ENCODE peak calls at places on chromosomes 7 and 10, in five cellular contexts. K is small intestine; E is fibroblast of lung; Q is naive thymus-derived CD4-positive, alpha-beta T cell; N is SK-N-SH. H is an unnamed sample.

GRCh38 chr10:35639651-35640311 is 2.3 kb downstream of the FZD8 start:
- DNase-seq in E (peak; percentile 33), Q (no peak), N (peak; percentile 53), K (no peak), H (no peak)

GRCh38 chr10:121610798-121611325 is 12.6 kb upstream of the FGFR2 start:
- DNase-seq in E (no peak), K (peak; percentile 9), N (no peak), Q (no peak), H (no peak)

GRCh38 chr7:118259115-118259514 is 34.6 kb downstream of the ANKRD7 start:
- DNase-seq in E (peak; percentile 8), K (no peak), Q (no peak), N (no peak), H (no peak)

GRCh38 chr10:90136731-90137316 is 435.4 kb downstream of the KIF20B start:
- DNase-seq in K (no peak), Q (no peak), E (peak; percentile 43), N (no peak), H (no peak)

GRCh38 chr7:34709771-34710170 is 51.8 kb downstream of the NPSR1 start:
- DNase-seq in N (no peak), K (no peak), E (no peak), Q (no peak), H (no peak)

GRCh38 chr10:31101123-31101522 is 69.5 kb upstream of the ZNF438 start:
- DNase-seq in Q (no peak), N (no peak), E (peak; percentile 74), K (no peak), H (peak; percentile 29)

GRCh38 chr7:79620291-79620690 is 166.8 kb upstream of the MAGI2 start:
- DNase-seq in N (no peak), Q (no peak), K (no peak), E (no peak), H (no peak)

GRCh38 chr10:99329891-99330674 is 927 bp downstream of the CNNM1 start:
- DNase-seq in E (peak; percentile 17), K (no peak), N (peak; percentile 83), Q (no peak), H (no peak)

GRCh38 chr10:73110345-73110849 is at the start of gene NUDT13:
- DNase-seq in Q (no peak), N (peak; percentile 79), K (peak; percentile 82), E (peak; percentile 81), H (peak; percentile 23)

GRCh38 chr10:113381906-113382562 is 170.8 kb upstream of the HABP2 start:
- DNase-seq in Q (no peak), N (no peak), E (peak; percentile 46), K (peak; percentile 35), H (peak; percentile 52)

DNA sequence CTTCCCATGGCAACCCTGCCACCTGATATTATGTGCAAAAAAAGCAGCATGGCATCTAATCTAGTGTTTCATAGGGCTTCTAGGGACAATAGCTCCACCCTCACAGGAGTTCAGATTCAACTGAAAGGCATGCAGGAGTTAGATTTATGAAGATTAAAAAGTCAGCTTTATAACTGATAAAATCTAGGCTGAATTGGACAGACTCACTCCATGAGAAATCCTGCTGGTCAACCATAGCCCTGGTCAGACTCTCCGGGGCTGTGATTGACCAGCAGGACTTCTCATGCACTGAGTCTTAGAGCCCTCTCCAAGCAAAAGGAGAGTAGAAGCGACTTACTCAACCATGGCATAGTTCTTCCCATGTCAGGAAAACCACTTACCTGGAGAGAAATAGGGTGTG is 345.4 kb downstream of the NEBL start:
- DNase-seq in N (no peak), Q (no peak), K (no peak), E (no peak), H (no peak)
- H3K9me3 ChIP-seq in N (no peaks in the 10 kb centered on the region), Q (no peaks in the 10 kb centered on the region), K (no peaks in the 10 kb centered on the region), E (no peaks in the 10 kb centered on the region), H (no peaks in the 10 kb centered on the region)

GRCh38 chr10:79116801-79117723 is 48.3 kb downstream of the ZMIZ1 start:
- DNase-seq in N (no peak), Q (no peak), K (no peak), E (peak; percentile 63), H (no peak)
- H3K4me1 ChIP-seq in N (peaks cover 30% of the 10 kb centered on the region), Q (no peaks in the 10 kb centered on the region), K (no peaks in the 10 kb centered on the region), E (peaks cover 34% of the 10 kb centered on the region), H (peaks cover 22% of the 10 kb centered on the region)

GRCh38 chr7:142608630-142609029 is 140.6 kb upstream of the PRSS1 start:
- DNase-seq in E (no peak), K (no peak), Q (no peak), N (no peak), H (no peak)
- H3K9me3 ChIP-seq in E (no peaks in the 10 kb centered on the region), K (no peaks in the 10 kb centered on the region), Q (no peaks in the 10 kb centered on the region), N (no peaks in the 10 kb centered on the region), H (no peaks in the 10 kb centered on the region)

DNA sequence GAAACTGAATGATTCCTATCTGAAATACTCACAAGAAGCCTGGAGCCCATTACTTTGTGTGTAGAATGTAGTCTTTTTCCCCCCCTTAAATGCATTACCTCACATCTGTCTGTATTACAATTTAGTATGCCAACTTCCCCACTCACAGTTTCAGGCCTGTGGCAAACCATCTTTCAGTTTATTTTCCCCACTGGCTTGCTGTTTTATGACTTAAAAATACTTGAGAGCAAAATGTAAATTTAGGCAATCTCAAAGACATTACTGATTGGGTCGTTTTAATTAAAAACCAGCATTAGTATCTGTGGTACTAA is 30.4 kb downstream of the PIP4K2A start:
- DNase-seq in E (peak; percentile 42), Q (no peak), N (peak; percentile 41), K (no peak), H (no peak)
- H3K4me1 ChIP-seq in E (peaks cover 9% of the 10 kb centered on the region), Q (peaks cover 86% of the 10 kb centered on the region), N (peaks cover 30% of the 10 kb centered on the region), K (no peaks in the 10 kb centered on the region), H (peaks cover 97% of the 10 kb centered on the region)

H was measured in CD8-positive, alpha-beta T cell.